ENCODE peak calls at places on chromosomes 7 and 10, in nine cellular contexts. N is endothelial cell of umbilical vein, H is transverse colon, K is prostate gland, A is sigmoid colon, V is suprapubic skin, S is HCT116, I is stomach, F is K562. Y is an unnamed sample. For H3K4me1, the result is how much of the 10 kb centered on the place peaks cover.

GRCh38 chr10:132503581-132504421 is 33.8 kb upstream of the INPP5A start:
- DNase-seq in H (no peak), K (no peak), F (no peak), N (no peak), S (no peak), V (peak), A (peak), I (no peak), Y (peak)

GRCh38 chr7:157622000-157622399 is 285.2 kb downstream of the DNAJB6 start:
- DNase-seq in F (no peak), I (no peak), V (no peak), A (no peak), S (no peak), N (no peak), K (no peak), H (no peak), Y (no peak)

GRCh38 chr10:24920907-24921881 is 31.2 kb downstream of the PRTFDC1 start:
- DNase-seq in I (no peak), V (peak), S (no peak), F (peak), K (no peak), H (peak), N (peak), A (no peak), Y (no peak)

GRCh38 chr10:76086571-76087260 is 655.3 kb downstream of the LRMDA start:
- DNase-seq in S (no peak), N (no peak), V (no peak), H (peak), I (no peak), K (peak), A (peak), F (peak), Y (no peak)

GRCh38 chr7:27112960-27113949 is 10.8 kb upstream of the HOXA2 start:
- DNase-seq in F (peak), V (peak), H (peak), N (peak), I (no peak), K (peak), S (peak), A (peak), Y (no peak)

GRCh38 chr7:24508301-24508700 is 65.0 kb upstream of the PALS2 start:
- DNase-seq in H (no peak), V (no peak), S (no peak), I (no peak), K (no peak), N (no peak), F (no peak), A (no peak), Y (no peak)

GRCh38 chr7:801940-802364 is 30.3 kb upstream of the SUN1 start:
- DNase-seq in I (peak), A (peak), N (no peak), S (no peak), H (peak), K (no peak), F (no peak), V (peak), Y (peak)

GRCh38 chr7:2006231-2006771 is 226.4 kb downstream of the MAD1L1 start:
- DNase-seq in I (no peak), V (peak), H (no peak), S (no peak), N (no peak), F (no peak), A (peak), K (no peak), Y (peak)

GRCh38 chr10:89342219-89342966 is 14.6 kb downstream of the IFIT3 start:
- DNase-seq in K (no peak), H (no peak), N (peak), A (peak), S (no peak), F (peak), V (peak), I (no peak), Y (no peak)

GRCh38 chr7:105719395-105719794 is 138.1 kb upstream of the EFCAB10 start:
- DNase-seq in I (no peak), F (no peak), S (no peak), V (no peak), K (no peak), A (no peak), H (no peak), N (no peak), Y (no peak)

GRCh38 chr7:95989301-95989700 is 216.9 kb downstream of the DYNC1I1 start:
- DNase-seq in A (no peak), H (no peak), N (no peak), I (peak), S (no peak), F (no peak), K (no peak), V (no peak), Y (no peak)

GRCh38 chr7:3995187-3995586 is 686.9 kb upstream of the FOXK1 start:
- DNase-seq in N (no peak), F (peak), A (no peak), S (no peak), H (no peak), V (no peak), K (no peak), I (no peak), Y (no peak)

GRCh38 chr10:10499839-10500238 is 517.8 kb upstream of the CELF2 start:
- DNase-seq in K (no peak), I (no peak), A (no peak), F (no peak), S (no peak), N (peak), V (no peak), H (no peak), Y (no peak)

GRCh38 chr10:31896972-31897384 is 31.7 kb downstream of the ARHGAP12 start:
- DNase-seq in V (no peak), A (no peak), K (no peak), F (no peak), N (peak), I (no peak), S (peak), H (no peak), Y (no peak)

GRCh38 chr7:47893721-47894365 is 54.4 kb downstream of the PKD1L1 start:
- DNase-seq in A (no peak), V (no peak), K (no peak), N (no peak), I (no peak), S (no peak), F (no peak), H (no peak), Y (no peak)

GRCh38 chr7:47327698-47328391 is 254.1 kb downstream of the TNS3 start:
- DNase-seq in K (peak), V (peak), A (peak), H (peak), F (no peak), I (peak), N (peak), S (no peak), Y (no peak)

GRCh38 chr10:484441-484924 is 205.0 kb downstream of the DIP2C start:
- DNase-seq in F (no peak), A (no peak), N (peak), I (peak), S (no peak), K (no peak), H (peak), V (no peak), Y (peak)

GRCh38 chr10:127649642-127650041 is 87.3 kb upstream of the FOXI2 start:
- DNase-seq in H (no peak), S (peak), V (no peak), N (peak), F (no peak), A (no peak), K (no peak), I (no peak), Y (no peak)

GRCh38 chr10:98080474-98080873 is 50.1 kb upstream of the CRTAC1 start:
- DNase-seq in K (no peak), N (no peak), A (no peak), I (no peak), F (no peak), H (no peak), S (no peak), V (no peak), Y (no peak)

DNA sequence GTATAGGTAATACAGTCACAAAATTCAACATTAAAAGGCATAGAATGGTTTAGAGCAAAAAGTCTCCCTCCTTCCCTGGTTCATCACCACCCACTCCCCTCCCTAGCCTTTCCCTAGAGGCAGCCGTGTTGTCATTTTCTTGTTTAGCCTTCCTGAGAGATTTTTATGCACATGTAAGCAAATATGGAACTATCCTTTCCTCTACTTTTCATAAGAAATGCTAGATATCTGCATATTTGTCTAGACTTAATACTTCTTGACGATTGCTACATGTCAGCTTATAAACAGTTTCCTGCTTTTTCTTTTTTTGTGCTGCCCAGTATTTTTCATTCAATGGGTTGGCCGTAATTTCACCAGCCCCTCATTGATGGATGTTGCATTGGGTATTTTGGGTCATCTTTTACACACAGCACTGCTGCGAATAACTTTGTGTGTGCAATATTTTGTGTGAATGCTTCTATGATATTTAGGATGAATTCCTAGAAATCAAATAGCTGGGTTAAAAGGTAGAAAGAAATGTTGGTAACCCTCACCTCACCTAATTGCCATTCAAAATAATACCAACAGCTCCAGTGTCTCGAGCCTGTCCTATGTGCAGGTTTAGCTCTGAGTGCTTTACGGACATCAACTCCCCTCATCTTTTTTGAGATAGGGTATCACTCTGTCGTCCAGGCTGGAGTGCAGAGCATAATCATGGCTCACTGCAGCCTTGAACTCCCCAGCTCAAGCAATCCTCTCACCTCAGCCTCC is 6.9 kb downstream of the IRF5 start:
- DNase-seq in I (no peak), N (no peak), H (no peak), A (no peak), S (no peak), K (no peak), V (no peak), F (no peak), Y (no peak)
- TF ChIP-seq POLR2A in I (no peak), N (no peak), H (no peak), A (no peak), S (no peak), K (no peak), V (no peak), F (no peak), Y (no peak)

GRCh38 chr7:14761506-14762296 is 140.8 kb downstream of the DGKB start:
- DNase-seq in H (peak), K (peak), A (peak), S (no peak), F (no peak), N (peak), V (no peak), I (no peak), Y (no peak)
- TF ChIP-seq POLR2AphosphoS5 in H (peak), K (peak), A (peak), S (no peak), F (no peak), N (no peak), V (no peak), I (peak), Y (no peak)

DNA sequence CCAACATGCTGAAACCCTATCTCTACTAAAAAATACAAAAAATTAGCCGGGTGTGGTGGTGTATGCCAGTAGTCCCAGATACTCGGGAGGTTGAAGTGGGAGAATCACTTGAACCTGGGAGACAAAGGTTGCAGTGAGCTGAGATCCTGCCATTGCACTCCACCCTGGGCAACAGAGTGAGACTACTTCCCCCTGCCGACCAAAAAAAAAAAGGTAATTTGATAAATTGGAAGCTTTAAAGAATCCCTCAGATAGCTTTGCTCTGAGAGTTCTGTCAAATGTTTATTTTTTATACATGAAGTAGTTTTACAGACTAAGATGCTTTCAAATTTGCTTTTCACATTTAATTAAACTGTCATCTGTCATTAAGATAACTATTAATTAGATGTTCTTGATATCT is 563.3 kb upstream of the LRRTM3 start:
- DNase-seq in N (no peak), H (no peak), F (no peak), S (no peak), I (no peak), A (no peak), V (no peak), K (no peak), Y (no peak)
- H3K4me1 ChIP-seq in N (under half), H (under half), F (under half), S (under half), I (under half), A (under half), V (under half), K (under half), Y (under half)

GRCh38 chr10:61895898-61896605 is 5.4 kb upstream of the ARID5B start:
- DNase-seq in A (no peak), I (no peak), S (no peak), K (no peak), N (no peak), F (no peak), V (no peak), H (no peak), Y (no peak)

GRCh38 chr10:61897671-61898434 is 3.6 kb upstream of the ARID5B start:
- DNase-seq in V (no peak), H (peak), A (peak), I (peak), S (no peak), K (no peak), F (peak), N (peak), Y (no peak)

GRCh38 chr10:61899045-61899444 is 2.5 kb upstream of the ARID5B start:
- DNase-seq in A (no peak), H (no peak), I (no peak), S (no peak), N (peak), F (no peak), K (no peak), V (no peak), Y (no peak)

GRCh38 chr10:61898435-61898778 is 3.1 kb upstream of the ARID5B start:
- DNase-seq in F (no peak), V (no peak), A (no peak), I (no peak), S (no peak), H (no peak), N (no peak), K (no peak), Y (no peak)

GRCh38 chr10:61896854-61897661 is 4.4 kb upstream of the ARID5B start:
- DNase-seq in H (peak), I (peak), K (no peak), N (peak), S (peak), F (peak), A (peak), V (peak), Y (peak)
- TF ChIP-seq POLR2A in H (no peak), I (no peak), K (no peak), N (no peak), S (no peak), F (no peak), A (no peak), V (no peak), Y (no peak)

GRCh38 chr7:30389793-30390192 is 88.8 kb downstream of the NOD1 start:
- DNase-seq in F (no peak), I (no peak), H (no peak), A (no peak), S (no peak), K (no peak), V (no peak), N (peak), Y (no peak)
- TF ChIP-seq POLR2AphosphoS5 in F (no peak), I (no peak), H (no peak), A (no peak), S (no peak), K (no peak), V (no peak), N (no peak), Y (no peak)

GRCh38 chr7:18497082-18497481 is 1.5 kb downstream of the HDAC9 start:
- DNase-seq in S (no peak), I (no peak), K (no peak), F (no peak), V (no peak), N (no peak), A (no peak), H (no peak), Y (no peak)

GRCh38 chr7:18497800-18498199 is 2.3 kb downstream of the HDAC9 start:
- DNase-seq in N (no peak), V (no peak), I (no peak), S (no peak), K (no peak), F (no peak), A (no peak), H (no peak), Y (no peak)

GRCh38 chr7:18494821-18495408 is 634 bp upstream of the HDAC9 start:
- DNase-seq in V (no peak), H (no peak), N (no peak), F (no peak), I (no peak), K (no peak), A (no peak), S (no peak), Y (no peak)

GRCh38 chr7:18496336-18496700 is 769 bp downstream of the HDAC9 start:
- DNase-seq in A (no peak), F (no peak), I (no peak), N (no peak), V (no peak), S (no peak), K (no peak), H (no peak), Y (no peak)

DNA sequence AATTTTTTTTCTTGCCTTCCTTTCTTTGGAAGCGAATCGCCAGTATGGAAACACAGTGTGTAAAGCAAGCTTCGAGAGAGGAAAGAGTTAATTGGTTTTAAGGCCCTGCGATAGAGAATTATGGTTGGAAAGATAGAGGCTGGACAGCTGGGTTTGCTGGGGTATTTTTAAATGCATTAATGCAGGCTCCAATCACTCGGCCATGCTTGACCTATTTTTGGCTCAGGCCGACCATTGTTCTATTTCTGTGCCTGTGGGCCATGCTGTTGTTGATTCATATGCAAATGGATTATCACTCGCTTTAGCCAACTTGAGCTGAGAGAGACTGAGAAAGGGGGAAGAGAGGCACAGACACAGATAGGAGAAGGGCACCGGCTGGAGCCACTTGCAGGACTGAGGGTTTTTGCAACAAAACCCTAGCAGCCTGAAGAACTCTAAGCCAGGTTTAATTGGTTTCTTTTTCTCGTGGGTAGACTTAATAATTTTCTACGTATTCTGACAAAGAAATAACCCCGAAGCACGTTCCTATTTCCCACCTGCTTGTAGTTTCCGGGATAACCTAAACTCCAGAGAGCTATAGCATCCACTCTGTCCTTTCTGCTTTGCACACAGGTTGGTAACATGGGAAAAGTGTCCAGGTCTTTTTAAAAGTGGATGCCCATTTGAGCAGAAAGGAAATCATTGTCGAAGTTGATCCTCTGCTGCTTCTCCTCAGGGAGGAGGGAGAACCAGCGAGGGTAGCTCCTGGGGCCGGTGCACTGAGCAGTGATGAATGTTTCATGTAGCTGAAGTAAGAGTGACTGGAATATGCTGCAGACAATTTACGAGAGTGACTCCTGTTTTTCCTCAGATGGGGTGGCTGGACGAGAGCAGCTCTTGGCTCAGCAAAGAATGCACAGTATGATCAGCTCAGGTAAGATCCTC is at the start of gene HDAC9:
- DNase-seq in H (peak), F (no peak), V (no peak), K (no peak), I (no peak), N (peak), S (no peak), A (no peak), Y (peak)
- H3K4me1 ChIP-seq in H (under half), F (under half), V (under half), K (under half), I (half or more), N (under half), S (under half), A (under half), Y (half or more)

GRCh38 chr10:125158528-125159485 is 1.6 kb downstream of the CTBP2 start:
- DNase-seq in V (no peak), N (peak), A (peak), S (no peak), I (peak), K (no peak), H (peak), F (peak), Y (peak)
- TF ChIP-seq POLR2A in V (no peak), N (peak), A (peak), S (peak), I (no peak), K (peak), H (peak), F (peak), Y (peak)

GRCh38 chr7:151062111-151062398 is 2.7 kb downstream of the SLC4A2 start:
- DNase-seq in F (no peak), I (no peak), V (no peak), N (no peak), A (no peak), K (no peak), S (no peak), H (no peak), Y (no peak)
- TF ChIP-seq POLR2AphosphoS5 in F (no peak), I (no peak), V (no peak), N (no peak), A (no peak), K (no peak), S (peak), H (no peak), Y (no peak)

GRCh38 chr10:61961278-61961677 is 59.8 kb downstream of the ARID5B start:
- DNase-seq in V (no peak), N (no peak), K (no peak), I (no peak), S (no peak), F (no peak), H (no peak), A (no peak), Y (no peak)
- H3K4me1 ChIP-seq in V (under half), N (under half), K (under half), I (under half), S (under half), F (under half), H (under half), A (under half), Y (under half)

Y was measured in spleen.